ENCODE peak calls at places on chromosomes 7 and 10, in eight cellular contexts. H is stomach, F is adrenal gland, Q is neuronal stem cell, V is H9, O is IMR-90, M is pancreas, Z is neural progenitor cell. I is an unnamed sample.

GRCh38 chr10:6033954-6034353 is 28.2 kb downstream of the IL2RA start:
- DNase-seq in H (no peak), F (peak; percentile 42), Q (no peak), V (no peak), O (no peak), M (no peak), Z (no peak), I (peak; percentile 26)

GRCh38 chr7:96495751-96496216 is 173.9 kb upstream of the SLC25A13 start:
- DNase-seq in H (no peak), F (no peak), Q (no peak), V (no peak), O (no peak), M (no peak), Z (no peak), I (no peak)

GRCh38 chr10:91551856-91552255 is 81.0 kb downstream of the PPP1R3C start:
- DNase-seq in H (peak; percentile 38), F (peak; percentile 21), Q (peak; percentile 56), V (peak; percentile 86), O (peak; percentile 80), M (no peak), Z (peak; percentile 86), I (no peak)

GRCh38 chr10:132538790-132539421 is 1.3 kb downstream of the INPP5A start:
- DNase-seq in H (no peak), F (no peak), Q (no peak), V (no peak), O (no peak), M (peak; percentile 56), Z (no peak), I (no peak)

GRCh38 chr7:117251687-117252086 is 71.2 kb downstream of the WNT2 start:
- DNase-seq in H (no peak), F (no peak), Q (no peak), V (no peak), O (peak; percentile 91), M (no peak), Z (no peak), I (no peak)

GRCh38 chr7:157009170-157009777 is 1.2 kb downstream of the MNX1 start:
- DNase-seq in H (peak; percentile 59), F (no peak), Q (no peak), V (no peak), O (no peak), M (no peak), Z (peak; percentile 30), I (no peak)

GRCh38 chr10:73810735-73811465 is 498 bp downstream of the NDST2 start:
- DNase-seq in H (peak; percentile 35), F (no peak), Q (no peak), V (peak; percentile 59), O (no peak), M (peak; percentile 74), Z (peak; percentile 61), I (peak; percentile 44)

GRCh38 chr7:157404845-157405481 is 68.2 kb downstream of the DNAJB6 start:
- DNase-seq in H (no peak), F (peak; percentile 96), Q (no peak), V (no peak), O (peak; percentile 94), M (no peak), Z (no peak), I (no peak)

DNA sequence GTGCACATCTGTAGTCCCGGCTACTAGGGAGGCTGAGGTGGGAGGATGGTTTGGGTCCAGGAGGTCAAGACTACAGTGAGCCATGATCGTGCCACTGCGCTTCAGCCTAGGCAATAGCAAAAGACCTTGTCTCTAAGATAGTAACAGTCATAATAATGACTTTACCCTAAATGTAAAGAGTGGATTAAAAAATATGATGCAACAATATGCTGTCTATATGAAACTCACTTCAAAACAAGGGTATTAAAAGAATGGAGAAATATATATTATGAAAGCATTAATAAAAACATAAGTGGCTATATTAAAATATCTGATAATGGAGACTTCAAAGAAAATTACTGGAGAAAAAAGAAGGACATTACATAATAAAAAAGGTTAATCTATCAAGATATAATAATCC is 5.7 kb downstream of the GNA12 start:
- DNase-seq in H (no peak), F (no peak), Q (no peak), V (no peak), O (no peak), M (no peak), Z (no peak), I (no peak)
- H3K27ac ChIP-seq in H (no peak overlapping the region), F (no peak overlapping the region), Q (no peak overlapping the region), V (no peak overlapping the region), O (peak overlapping the region; percentile 31), M (no peak overlapping the region), Z (no peak overlapping the region), I (no peak overlapping the region)

DNA sequence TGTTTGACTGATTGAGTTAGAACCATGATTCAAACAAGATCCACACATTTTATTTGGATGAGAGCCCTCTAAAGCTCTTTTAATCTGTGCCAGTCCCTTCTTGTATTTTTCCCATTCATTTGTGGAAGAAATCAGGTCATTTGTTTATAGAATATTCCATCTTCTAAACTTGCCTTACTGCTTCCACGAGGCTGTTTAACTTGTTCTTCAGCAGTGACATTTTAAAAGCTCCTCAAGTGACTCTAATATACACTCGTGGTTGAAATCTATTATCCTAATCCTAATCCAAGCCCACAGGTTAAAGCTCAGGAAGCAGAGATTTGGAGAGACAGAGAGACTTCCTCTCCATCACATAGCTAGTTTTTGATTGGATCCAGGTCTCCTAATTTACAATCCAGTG is 155.5 kb upstream of the SVIL start:
- DNase-seq in H (no peak), F (no peak), Q (no peak), V (no peak), O (no peak), M (no peak), Z (no peak), I (no peak)
- H3K27ac ChIP-seq in H (peak overlapping the region; percentile 77), F (no peak overlapping the region), Q (no peak overlapping the region), V (no peak overlapping the region), O (no peak overlapping the region), M (no peak overlapping the region), Z (no peak overlapping the region), I (no peak overlapping the region)

GRCh38 chr10:95832216-95833037 is 75.3 kb upstream of the CC2D2B start:
- DNase-seq in H (no peak), F (no peak), Q (no peak), V (no peak), O (no peak), M (no peak), Z (no peak), I (no peak)
- H3K27ac ChIP-seq in H (peak overlapping the region; percentile 54), F (no peak overlapping the region), Q (no peak overlapping the region), V (no peak overlapping the region), O (peak overlapping the region; percentile 50), M (no peak overlapping the region), Z (no peak overlapping the region), I (peak overlapping the region; percentile 21)

GRCh38 chr7:29116361-29116760 is 30.0 kb downstream of the CPVL start:
- DNase-seq in H (no peak), F (no peak), Q (no peak), V (no peak), O (no peak), M (no peak), Z (no peak), I (no peak)
- H3K27ac ChIP-seq in H (no peak overlapping the region), F (no peak overlapping the region), Q (no peak overlapping the region), V (no peak overlapping the region), O (no peak overlapping the region), M (no peak overlapping the region), Z (no peak overlapping the region), I (no peak overlapping the region)

DNA sequence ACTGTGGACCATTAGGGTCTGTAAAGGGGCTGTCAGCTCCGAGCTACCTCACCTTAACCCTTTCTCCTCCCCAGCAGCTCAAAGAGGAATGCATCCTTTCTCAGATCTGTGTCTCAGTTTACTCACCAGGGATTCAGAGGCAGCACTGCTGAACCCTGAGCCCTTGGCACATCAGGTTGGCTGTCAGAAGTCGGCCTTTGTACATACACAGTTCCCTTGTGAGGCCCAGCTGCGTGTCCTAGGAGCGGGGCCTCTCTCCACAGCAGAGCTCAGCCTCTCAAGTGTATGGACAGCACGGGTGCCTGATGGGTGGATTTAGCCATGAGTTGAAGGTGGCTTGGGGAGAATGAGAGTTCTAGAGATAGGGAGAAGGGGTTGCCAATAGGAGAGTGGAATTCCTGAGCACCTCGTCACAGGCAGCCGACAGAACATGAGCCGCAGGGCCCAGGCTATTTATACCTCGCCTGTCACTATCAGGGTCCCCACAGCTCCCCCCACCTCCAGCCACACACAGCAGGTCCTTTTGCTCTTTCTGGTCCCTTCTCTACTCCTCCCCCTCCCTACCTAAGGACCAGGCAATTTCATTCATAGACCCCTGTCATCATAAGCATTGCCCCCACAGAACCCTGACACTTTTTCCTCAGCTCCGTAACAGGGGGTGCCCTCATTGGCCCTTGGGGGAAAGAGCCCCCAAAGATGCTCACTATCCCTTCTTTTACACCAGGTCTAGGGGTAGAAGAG is 2.1 kb upstream of the FLNC start:
- DNase-seq in H (no peak), F (no peak), Q (no peak), V (no peak), O (peak; percentile 88), M (no peak), Z (peak; percentile 20), I (no peak)
- H3K27ac ChIP-seq in H (peak overlapping the region; percentile 95), F (no peak overlapping the region), Q (peak overlapping the region; percentile 68), V (no peak overlapping the region), O (peak overlapping the region; percentile 81), M (no peak overlapping the region), Z (peak overlapping the region; percentile 18), I (peak overlapping the region; percentile 93)

GRCh38 chr7:94620703-94621118 is 35.2 kb downstream of the SGCE start:
- DNase-seq in H (peak; percentile 57), F (peak; percentile 95), Q (no peak), V (no peak), O (peak; percentile 91), M (no peak), Z (no peak), I (peak; percentile 56)

GRCh38 chr7:94615641-94616040 is 40.3 kb downstream of the SGCE start:
- DNase-seq in H (no peak), F (no peak), Q (no peak), V (no peak), O (no peak), M (no peak), Z (no peak), I (no peak)

GRCh38 chr7:94618134-94618533 is 37.8 kb downstream of the SGCE start:
- DNase-seq in H (no peak), F (no peak), Q (no peak), V (no peak), O (no peak), M (no peak), Z (no peak), I (no peak)

GRCh38 chr7:94623820-94624219 is 32.1 kb downstream of the SGCE start:
- DNase-seq in H (no peak), F (no peak), Q (no peak), V (no peak), O (no peak), M (no peak), Z (no peak), I (no peak)

DNA sequence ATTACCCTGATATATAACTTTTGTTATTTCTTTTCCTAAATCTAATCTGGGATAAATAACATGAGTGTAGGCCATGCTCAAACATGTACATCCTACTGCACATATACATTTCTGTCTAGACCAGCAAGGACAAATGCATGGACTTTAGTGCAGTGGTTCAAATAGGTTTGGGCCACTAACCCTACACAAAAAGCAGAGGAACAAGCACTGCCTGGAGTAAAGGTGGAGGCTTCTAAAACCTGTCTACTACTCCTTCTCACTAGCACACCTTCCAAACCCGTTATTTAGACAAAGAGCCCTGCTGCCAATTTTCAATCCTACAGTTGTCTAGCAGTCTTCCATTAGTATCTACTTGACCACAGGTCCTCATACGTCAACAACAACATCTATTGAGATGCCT is 34.8 kb downstream of the SGCE start:
- DNase-seq in H (no peak), F (no peak), Q (no peak), V (no peak), O (no peak), M (no peak), Z (no peak), I (no peak)
- H3K27ac ChIP-seq in H (peak overlapping the region; percentile 47), F (peak overlapping the region; percentile 71), Q (no peak overlapping the region), V (no peak overlapping the region), O (no peak overlapping the region), M (no peak overlapping the region), Z (no peak overlapping the region), I (peak overlapping the region; percentile 90)

GRCh38 chr10:50607526-50607925 is 16.2 kb downstream of the SGMS1 start:
- DNase-seq in H (no peak), F (no peak), Q (no peak), V (no peak), O (no peak), M (no peak), Z (no peak), I (no peak)
- H3K27ac ChIP-seq in H (peak overlapping the region; percentile 37), F (peak overlapping the region; percentile 35), Q (no peak overlapping the region), V (no peak overlapping the region), O (no peak overlapping the region), M (peak overlapping the region; percentile 4), Z (no peak overlapping the region), I (no peak overlapping the region)